ENCODE peak calls at places on chromosome 16, in ten cellular contexts. Y is NCI-H2029 treated with DMSO at 0.1 percent for 48 hours; R is activated CD8-positive, alpha-beta memory T cell treated with anti-CD3 and anti-CD28 coated beads for 1 hour; T is BJ; G is NCI-H1092 treated with DMSO at 0.1 percent for 48 hours; F is amygdala; V is anterior cingulate cortex; M is astrocyte of the spinal cord; I is activated CD8-positive, alpha-beta T cell treated with anti-CD3 and anti-CD28 coated beads for 36 hours; B is CD8-positive, alpha-beta T cell. P is an unnamed sample.

GRCh38 chr16:81629032-81629802 is 149.9 kb upstream of the PLCG2 start:
- DNase-seq in Y (no peak), R (no peak), T (no peak), G (no peak), F (no peak), V (no peak), M (no peak), I (peak), B (peak), P (no peak)

GRCh38 chr16:52580488-52580887 is 33.5 kb upstream of the TOX3 start:
- DNase-seq in Y (no peak), R (no peak), T (no peak), G (no peak), F (no peak), V (no peak), M (no peak), I (no peak), B (no peak), P (no peak)

GRCh38 chr16:8996891-8997290 is 33.2 kb upstream of the USP7 start:
- DNase-seq in Y (no peak), R (no peak), T (no peak), G (no peak), F (no peak), V (no peak), M (no peak), I (peak), B (no peak), P (no peak)

GRCh38 chr16:72894291-72895151 is 153.4 kb downstream of the ZFHX3 start:
- DNase-seq in Y (no peak), R (no peak), T (no peak), G (no peak), F (peak), V (peak), M (peak), I (no peak), B (no peak), P (no peak)

GRCh38 chr16:85015481-85016177 is 4.3 kb upstream of the ZDHHC7 start:
- DNase-seq in Y (no peak), R (no peak), T (no peak), G (no peak), F (no peak), V (no peak), M (no peak), I (no peak), B (no peak), P (no peak)

GRCh38 chr16:79434771-79435170 is 165.8 kb downstream of the MAF start:
- DNase-seq in Y (no peak), R (no peak), T (no peak), G (no peak), F (no peak), V (no peak), M (no peak), I (no peak), B (no peak), P (no peak)

GRCh38 chr16:10876799-10877341 is at the start of gene CIITA:
- DNase-seq in Y (no peak), R (peak), T (peak), G (no peak), F (peak), V (peak), M (peak), I (peak), B (peak), P (peak)

GRCh38 chr16:22008215-22009142 is 568 bp downstream of the MOSMO start:
- DNase-seq in Y (no peak), R (no peak), T (no peak), G (peak), F (peak), V (no peak), M (no peak), I (peak), B (no peak), P (no peak)

GRCh38 chr16:71536752-71537499 is 10.7 kb downstream of the CHST4 start:
- DNase-seq in Y (no peak), R (no peak), T (no peak), G (no peak), F (no peak), V (no peak), M (no peak), I (no peak), B (no peak), P (no peak)

GRCh38 chr16:11977206-11978041 is 890 bp downstream of the SNX29 start:
- DNase-seq in Y (no peak), R (no peak), T (peak), G (no peak), F (no peak), V (no peak), M (peak), I (peak), B (no peak), P (peak)

GRCh38 chr16:53103811-53104210 is 49.0 kb downstream of the CHD9 start:
- DNase-seq in Y (no peak), R (no peak), T (no peak), G (no peak), F (no peak), V (no peak), M (peak), I (no peak), B (no peak), P (no peak)

GRCh38 chr16:28877642-28877975 is 679 bp upstream of the ATP2A1 start:
- DNase-seq in Y (no peak), R (no peak), T (no peak), G (no peak), F (no peak), V (no peak), M (no peak), I (no peak), B (no peak), P (no peak)

GRCh38 chr16:48409839-48410610 is 24.8 kb upstream of the SIAH1 start:
- DNase-seq in Y (no peak), R (no peak), T (no peak), G (no peak), F (no peak), V (no peak), M (peak), I (no peak), B (no peak), P (peak)

GRCh38 chr16:81610144-81610842 is 165.7 kb downstream of the CMIP start:
- DNase-seq in Y (no peak), R (no peak), T (no peak), G (no peak), F (peak), V (peak), M (peak), I (no peak), B (no peak), P (peak)

GRCh38 chr16:51708861-51709260 is 557.8 kb upstream of the SALL1 start:
- DNase-seq in Y (no peak), R (no peak), T (no peak), G (no peak), F (no peak), V (no peak), M (no peak), I (no peak), B (no peak), P (no peak)